ENCODE peak calls at places on chromosomes 6 and 20, in six cellular contexts. R is GM12878, V is HCT116, Q is H1, H is SK-N-SH, O is HepG2. B is an unnamed sample.

GRCh38 chr6:158488065-158488464 is 71.8 kb upstream of the TMEM181 start:
- DNase-seq in Q (no peak), O (no peak), H (no peak), R (no peak), V (peak; percentile 63), B (no peak)

GRCh38 chr6:97572943-97573342 is 289.9 kb upstream of the MMS22L start:
- DNase-seq in R (no peak), O (no peak), H (no peak), V (no peak), Q (no peak), B (no peak)

GRCh38 chr20:36861875-36862801 is 13.8 kb upstream of the TLDC2 start:
- DNase-seq in V (peak; percentile 42), H (peak; percentile 91), R (no peak), Q (no peak), O (peak; percentile 87), B (peak; percentile 95)

GRCh38 chr6:149234051-149234962 is 83.2 kb upstream of the TAB2 start:
- DNase-seq in V (peak; percentile 48), Q (no peak), O (no peak), H (no peak), R (no peak), B (no peak)

GRCh38 chr20:63686492-63687321 is 9.7 kb upstream of the TNFRSF6B start:
- DNase-seq in H (no peak), Q (no peak), O (no peak), R (no peak), V (peak; percentile 57), B (no peak)

GRCh38 chr20:35942243-35942642 is 12.1 kb downstream of the SCAND1 start:
- DNase-seq in H (no peak), O (no peak), Q (no peak), V (no peak), R (no peak), B (no peak)

GRCh38 chr6:42340516-42340915 is 111.2 kb downstream of the TRERF1 start:
- DNase-seq in V (no peak), R (no peak), O (no peak), Q (no peak), H (no peak), B (no peak)

GRCh38 chr20:60011512-60012507 is 53.6 kb downstream of the CDH26 start:
- DNase-seq in O (no peak), H (no peak), V (no peak), Q (no peak), R (no peak), B (no peak)

GRCh38 chr20:49877254-49877990 is 37.9 kb downstream of the SPATA2 start:
- DNase-seq in Q (no peak), O (no peak), H (no peak), V (no peak), R (no peak), B (no peak)

GRCh38 chr20:48623906-48624265 is 203.9 kb downstream of the PREX1 start:
- DNase-seq in H (no peak), R (no peak), V (no peak), O (no peak), Q (no peak), B (no peak)

GRCh38 chr20:25250508-25250907 is 2.6 kb downstream of the PYGB start:
- DNase-seq in Q (no peak), V (no peak), O (no peak), R (no peak), H (no peak), B (no peak)

GRCh38 chr6:25930532-25931410 is at the start of gene SLC17A2:
- DNase-seq in V (no peak), H (no peak), O (peak; percentile 71), R (no peak), Q (no peak), B (no peak)

GRCh38 chr20:39775110-39775509 is 813.0 kb downstream of the DHX35 start:
- DNase-seq in Q (no peak), H (no peak), O (no peak), V (no peak), R (no peak), B (no peak)

GRCh38 chr6:152723398-152723797 is 25.7 kb downstream of the MYCT1 start:
- DNase-seq in H (no peak), V (no peak), R (no peak), Q (no peak), O (no peak), B (no peak)

GRCh38 chr6:56851104-56851503 is 103.8 kb upstream of the BEND6 start:
- DNase-seq in O (no peak), Q (no peak), R (no peak), H (peak; percentile 30), V (no peak), B (no peak)

GRCh38 chr6:150996968-150997367 is 131.5 kb downstream of the MTHFD1L start:
- DNase-seq in O (no peak), V (no peak), Q (no peak), H (no peak), R (no peak), B (no peak)

GRCh38 chr6:158559338-158559894 is 475 bp upstream of the TMEM181 start:
- DNase-seq in O (no peak), R (no peak), Q (no peak), H (no peak), V (no peak), B (no peak)

GRCh38 chr6:2763876-2764540 is 1.2 kb upstream of the WRNIP1 start:
- DNase-seq in H (peak; percentile 34), Q (no peak), O (no peak), R (no peak), V (no peak), B (no peak)

GRCh38 chr6:69871107-69871506 is 4.8 kb downstream of the COL19A1 start:
- DNase-seq in R (no peak), H (no peak), V (no peak), O (no peak), Q (no peak), B (no peak)

GRCh38 chr20:35144694-35145093 is 2.4 kb downstream of the EDEM2 start:
- DNase-seq in V (no peak), H (no peak), Q (no peak), O (no peak), R (peak; percentile 36), B (no peak)

GRCh38 chr6:43078651-43079050 is 2.5 kb downstream of the PTK7 start:
- DNase-seq in H (no peak), R (no peak), O (no peak), Q (no peak), V (no peak), B (no peak)

GRCh38 chr20:35478804-35479472 is 23.5 kb downstream of the CEP250 start:
- DNase-seq in H (no peak), V (no peak), O (peak; percentile 77), R (no peak), Q (no peak), B (no peak)

GRCh38 chr6:126033696-126034095 is 47.4 kb downstream of the TRMT11 start:
- DNase-seq in V (no peak), Q (no peak), O (peak; percentile 68), R (no peak), H (peak; percentile 41), B (peak; percentile 42)

GRCh38 chr6:113856571-113857564 is at the start of gene MARCKS:
- DNase-seq in Q (no peak), H (peak; percentile 82), V (peak; percentile 69), O (peak; percentile 75), R (no peak), B (no peak)

GRCh38 chr6:66926060-66926459 is 1219.0 kb upstream of the EYS start:
- DNase-seq in Q (no peak), V (peak; percentile 1), O (peak; percentile 69), H (no peak), R (no peak), B (no peak)

GRCh38 chr20:63158845-63159244 is 57.1 kb downstream of the YTHDF1 start:
- DNase-seq in V (no peak), Q (no peak), O (no peak), R (no peak), H (no peak), B (no peak)

GRCh38 chr6:9397981-9398559 is 962.7 kb upstream of the SLC35B3 start:
- DNase-seq in V (no peak), H (peak; percentile 2), O (no peak), R (no peak), Q (no peak), B (no peak)

GRCh38 chr20:52269327-52269726 is 77.7 kb upstream of the ZFP64 start:
- DNase-seq in O (no peak), V (no peak), Q (no peak), H (peak; percentile 45), R (no peak), B (no peak)

GRCh38 chr6:145904878-145905277 is 59.3 kb downstream of the SHPRH start:
- DNase-seq in O (no peak), Q (no peak), V (no peak), R (no peak), H (no peak), B (no peak)

GRCh38 chr6:33161354-33162320 is 30.6 kb downstream of the COL11A2 start:
- DNase-seq in H (peak; percentile 93), O (peak; percentile 23), Q (no peak), R (no peak), V (peak; percentile 18), B (peak; percentile 86)

GRCh38 chr6:101117397-101118185 is 236.5 kb upstream of the ASCC3 start:
- DNase-seq in H (no peak), O (no peak), R (no peak), Q (peak; percentile 10), V (no peak), B (peak; percentile 15)

GRCh38 chr20:2688041-2688591 is 4.5 kb upstream of the EBF4 start:
- DNase-seq in V (peak; percentile 15), R (no peak), H (peak; percentile 76), Q (no peak), O (no peak), B (no peak)

GRCh38 chr20:9244811-9245210 is 175.9 kb downstream of the PLCB4 start:
- DNase-seq in R (no peak), Q (no peak), H (no peak), O (no peak), V (no peak), B (no peak)

GRCh38 chr20:53842301-53843099 is 227.9 kb downstream of the BCAS1 start:
- DNase-seq in V (no peak), R (peak; percentile 54), O (no peak), H (no peak), Q (no peak), B (no peak)

GRCh38 chr20:62119591-62120364 is 2.5 kb upstream of the LSM14B start:
- DNase-seq in Q (no peak), V (no peak), H (no peak), R (no peak), O (peak; percentile 84), B (no peak)
- TF ChIP-seq JUND in Q (no peak), V (no peak), H (no peak), R (no peak), O (no peak), B (no peak)

GRCh38 chr6:24464253-24465038 is 24.9 kb downstream of the GPLD1 start:
- DNase-seq in O (no peak), V (no peak), R (no peak), H (no peak), Q (no peak), B (no peak)
- TF ChIP-seq JUND in O (no peak), V (no peak), R (no peak), H (no peak), Q (no peak), B (no peak)

GRCh38 chr20:31751126-31751525 is 12.0 kb downstream of the TPX2 start:
- DNase-seq in R (no peak), O (no peak), H (no peak), V (no peak), Q (no peak), B (no peak)
- TF ChIP-seq JUND in R (no peak), O (no peak), H (no peak), V (no peak), Q (no peak), B (no peak)

GRCh38 chr6:137033828-137034227 is 10.9 kb downstream of the IL20RA start:
- DNase-seq in V (no peak), R (peak; percentile 76), O (peak; percentile 30), Q (no peak), H (no peak), B (no peak)
- TF ChIP-seq JUND in V (no peak), R (peak; percentile 66), O (no peak), Q (no peak), H (no peak), B (no peak)

B was measured in T47D.